ENCODE peak calls at places on chromosomes 11 and 22, in eight cellular contexts. S is EL, U is T-helper 9 cell, J is T-helper 1 cell, N is epithelial cell of prostate, K is OCI-LY7, P is kidney tubule cell, R is progenitor cell of endocrine pancreas. W is an unnamed sample.

GRCh38 chr22:24482586-24482985 is 12.5 kb upstream of the UPB1 start:
- DNase-seq in N (no peak), P (peak), K (no peak), J (no peak), S (peak), R (no peak), U (no peak), W (no peak)

GRCh38 chr11:64876835-64877341 is 1.5 kb downstream of the EHD1 start:
- DNase-seq in R (no peak), K (no peak), S (peak), J (no peak), U (no peak), P (peak), N (no peak), W (no peak)

GRCh38 chr11:41225856-41226255 is 233.6 kb downstream of the LRRC4C start:
- DNase-seq in K (no peak), N (no peak), S (no peak), P (no peak), J (no peak), R (no peak), U (no peak), W (no peak)

GRCh38 chr11:112100457-112100856 is 13.8 kb downstream of the SDHD start:
- DNase-seq in J (no peak), K (no peak), R (no peak), S (peak), P (no peak), N (no peak), U (no peak), W (no peak)

GRCh38 chr11:69636870-69637600 is 3.9 kb upstream of the CCND1 start:
- DNase-seq in S (no peak), P (no peak), U (no peak), R (no peak), N (no peak), K (no peak), J (no peak), W (no peak)

GRCh38 chr11:117595440-117595839 is 201.6 kb downstream of the DSCAML1 start:
- DNase-seq in K (peak), J (no peak), N (no peak), R (no peak), P (no peak), S (no peak), U (no peak), W (no peak)

GRCh38 chr11:65861165-65861505 is 902 bp downstream of the MUS81 start:
- DNase-seq in K (no peak), J (no peak), S (no peak), N (no peak), P (peak), R (no peak), U (no peak), W (peak)

GRCh38 chr11:79045811-79046304 is 395.0 kb downstream of the TENM4 start:
- DNase-seq in P (peak), J (no peak), S (no peak), U (no peak), R (no peak), K (no peak), N (peak), W (no peak)

GRCh38 chr11:2530131-2530854 is 85.5 kb downstream of the KCNQ1 start:
- DNase-seq in N (no peak), P (no peak), R (no peak), S (no peak), J (peak), K (no peak), U (no peak), W (peak)

GRCh38 chr22:25488244-25489020 is 76.0 kb upstream of the GRK3 start:
- DNase-seq in S (peak), N (peak), K (no peak), J (no peak), P (peak), U (no peak), R (no peak), W (no peak)

GRCh38 chr11:65884716-65885092 is 3.6 kb downstream of the FIBP start:
- DNase-seq in P (peak), U (peak), N (no peak), S (peak), J (peak), K (peak), R (peak), W (peak)

GRCh38 chr11:64141081-64141783 is 24.7 kb downstream of the MACROD1 start:
- DNase-seq in S (no peak), K (no peak), J (no peak), U (no peak), P (peak), N (no peak), R (no peak), W (no peak)

GRCh38 chr11:118909619-118910308 is 16.0 kb downstream of the BCL9L start:
- DNase-seq in S (no peak), R (no peak), K (no peak), U (no peak), P (no peak), J (no peak), N (no peak), W (no peak)

W was measured in T-helper 17 cell.